ENCODE peak calls at places on chromosomes 12 and 14, in eight cellular contexts. Q is CD8-positive, alpha-beta memory T cell; M is Panc1; L is endothelial cell of umbilical vein; J is upper lobe of right lung; W is Karpas-422; H is fibroblast of lung; N is astrocyte. O is an unnamed sample. For H3K4me1 and H3K27me3, the result is how much of the 10 kb centered on the place peaks cover.

GRCh38 chr12:80187660-80188090 is 88.3 kb downstream of the OTOGL start:
- DNase-seq in Q (no peak), M (no peak), L (peak), J (no peak), W (no peak), H (peak), N (peak), O (no peak)

GRCh38 chr12:30134229-30134628 is 350.5 kb upstream of the TMTC1 start:
- DNase-seq in Q (no peak), M (peak), L (no peak), J (no peak), W (no peak), H (no peak), N (no peak), O (no peak)

GRCh38 chr12:19527876-19528275 is 88.6 kb downstream of the AEBP2 start:
- DNase-seq in Q (no peak), M (no peak), L (peak), J (no peak), W (no peak), H (no peak), N (no peak), O (no peak)

GRCh38 chr12:795305-795704 is 42.9 kb downstream of the WNK1 start:
- DNase-seq in Q (no peak), M (no peak), L (peak), J (no peak), W (no peak), H (no peak), N (no peak), O (no peak)

GRCh38 chr12:29329411-29329810 is 51.6 kb downstream of the ERGIC2 start:
- DNase-seq in Q (no peak), M (no peak), L (no peak), J (no peak), W (no peak), H (no peak), N (no peak), O (no peak)

GRCh38 chr12:50039151-50039835 is 14.0 kb upstream of the RACGAP1 start:
- DNase-seq in Q (peak), M (peak), L (peak), J (peak), W (peak), H (peak), N (peak), O (peak)

GRCh38 chr14:69539631-69540410 is 34.9 kb downstream of the CCDC177 start:
- DNase-seq in Q (no peak), M (no peak), L (no peak), J (peak), W (no peak), H (peak), N (peak), O (no peak)

GRCh38 chr12:107523760-107524558 is 161.6 kb upstream of the PWP1 start:
- DNase-seq in Q (no peak), M (no peak), L (no peak), J (no peak), W (no peak), H (no peak), N (no peak), O (no peak)

GRCh38 chr12:82357845-82358199 is 365 bp downstream of the CCDC59 start:
- DNase-seq in Q (no peak), M (no peak), L (no peak), J (no peak), W (no peak), H (peak), N (no peak), O (no peak)

GRCh38 chr14:94571950-94572349 is 9.3 kb upstream of the SERPINA5 start:
- DNase-seq in Q (no peak), M (no peak), L (peak), J (no peak), W (no peak), H (peak), N (peak), O (no peak)

GRCh38 chr14:75249251-75249957 is 29.2 kb upstream of the FOS start:
- DNase-seq in Q (peak), M (no peak), L (no peak), J (peak), W (peak), H (peak), N (peak), O (no peak)

GRCh38 chr14:35438910-35439713 is 34.6 kb upstream of the NFKBIA start:
- DNase-seq in Q (no peak), M (no peak), L (no peak), J (no peak), W (peak), H (no peak), N (no peak), O (no peak)

GRCh38 chr12:1760566-1761382 is 59.6 kb upstream of the LRTM2 start:
- DNase-seq in Q (no peak), M (no peak), L (peak), J (no peak), W (no peak), H (peak), N (peak), O (no peak)

GRCh38 chr14:103626150-103626850 is 2.7 kb upstream of the KLC1 start:
- DNase-seq in Q (no peak), M (no peak), L (no peak), J (no peak), W (peak), H (no peak), N (no peak), O (no peak)

GRCh38 chr14:104841730-104842129 is 23.3 kb upstream of the CEP170B start:
- DNase-seq in Q (no peak), M (no peak), L (no peak), J (no peak), W (no peak), H (no peak), N (no peak), O (no peak)

GRCh38 chr12:48420031-48420775 is 52.2 kb upstream of the ANP32D start:
- DNase-seq in Q (no peak), M (no peak), L (no peak), J (no peak), W (no peak), H (peak), N (peak), O (no peak)

GRCh38 chr12:15446798-15447197 is 124.5 kb downstream of the PTPRO start:
- DNase-seq in Q (no peak), M (peak), L (no peak), J (no peak), W (no peak), H (peak), N (peak), O (no peak)

GRCh38 chr14:64726585-64726890 is 22.3 kb downstream of the PLEKHG3 start:
- DNase-seq in Q (no peak), M (no peak), L (no peak), J (peak), W (peak), H (peak), N (peak), O (peak)

GRCh38 chr14:92637228-92637627 is 111.2 kb downstream of the LGMN start:
- DNase-seq in Q (peak), M (no peak), L (no peak), J (no peak), W (no peak), H (peak), N (no peak), O (no peak)

GRCh38 chr14:22297376-22297775 is 291.6 kb downstream of the DAD1 start:
- DNase-seq in Q (no peak), M (no peak), L (no peak), J (no peak), W (no peak), H (no peak), N (no peak), O (no peak)

GRCh38 chr12:76007640-76008039 is 23.9 kb downstream of the PHLDA1 start:
- DNase-seq in Q (no peak), M (no peak), L (no peak), J (no peak), W (no peak), H (no peak), N (no peak), O (no peak)

GRCh38 chr14:105013150-105013787 is 7.6 kb downstream of the CDCA4 start:
- DNase-seq in Q (peak), M (no peak), L (no peak), J (no peak), W (peak), H (no peak), N (no peak), O (no peak)

GRCh38 chr14:75990297-75990696 is 4.7 kb downstream of the IFT43 start:
- DNase-seq in Q (no peak), M (no peak), L (no peak), J (no peak), W (no peak), H (no peak), N (no peak), O (no peak)

GRCh38 chr14:71362920-71363584 is 455.8 kb downstream of the PCNX1 start:
- DNase-seq in Q (no peak), M (no peak), L (no peak), J (no peak), W (no peak), H (peak), N (peak), O (no peak)

GRCh38 chr12:91921555-91921954 is 224.1 kb downstream of the BTG1 start:
- DNase-seq in Q (no peak), M (no peak), L (no peak), J (no peak), W (no peak), H (no peak), N (no peak), O (no peak)

GRCh38 chr14:68898248-68899032 is 80.7 kb downstream of the ACTN1 start:
- DNase-seq in Q (no peak), M (no peak), L (no peak), J (no peak), W (no peak), H (no peak), N (no peak), O (peak)

GRCh38 chr12:50062733-50063452 is 5.5 kb downstream of the ASIC1 start:
- DNase-seq in Q (no peak), M (no peak), L (no peak), J (no peak), W (no peak), H (peak), N (peak), O (no peak)

GRCh38 chr12:124422570-124423523 is 128.0 kb downstream of the RFLNA start:
- DNase-seq in Q (no peak), M (no peak), L (peak), J (peak), W (no peak), H (peak), N (peak), O (peak)

GRCh38 chr12:26400627-26401026 is 205.3 kb downstream of the SSPN start:
- DNase-seq in Q (no peak), M (no peak), L (no peak), J (no peak), W (no peak), H (no peak), N (no peak), O (no peak)

GRCh38 chr14:51607677-51608076 is 44.0 kb upstream of the FRMD6 start:
- DNase-seq in Q (no peak), M (no peak), L (no peak), J (no peak), W (no peak), H (peak), N (no peak), O (no peak)

GRCh38 chr14:59118171-59118570 is 70.3 kb upstream of the DAAM1 start:
- DNase-seq in Q (no peak), M (no peak), L (no peak), J (no peak), W (no peak), H (no peak), N (no peak), O (no peak)

GRCh38 chr14:76354310-76354709 is 21.6 kb upstream of the ESRRB start:
- DNase-seq in Q (no peak), M (no peak), L (no peak), J (no peak), W (no peak), H (no peak), N (no peak), O (no peak)

GRCh38 chr14:100691395-100692025 is 35.2 kb upstream of the DLK1 start:
- DNase-seq in Q (no peak), M (no peak), L (no peak), J (no peak), W (no peak), H (no peak), N (no peak), O (no peak)

GRCh38 chr12:13001725-13002040 is 1.6 kb upstream of the HEBP1 start:
- DNase-seq in Q (no peak), M (no peak), L (no peak), J (no peak), W (no peak), H (no peak), N (no peak), O (peak)

GRCh38 chr12:13000935-13001724 is 1.1 kb upstream of the HEBP1 start:
- DNase-seq in Q (peak), M (no peak), L (peak), J (peak), W (peak), H (peak), N (peak), O (peak)

GRCh38 chr12:12999276-12999958 is 648 bp downstream of the HEBP1 start:
- DNase-seq in Q (no peak), M (no peak), L (no peak), J (no peak), W (no peak), H (peak), N (peak), O (no peak)

GRCh38 chr12:12999959-13000615 is at the start of gene HEBP1:
- DNase-seq in Q (peak), M (no peak), L (peak), J (peak), W (peak), H (peak), N (peak), O (peak)

DNA sequence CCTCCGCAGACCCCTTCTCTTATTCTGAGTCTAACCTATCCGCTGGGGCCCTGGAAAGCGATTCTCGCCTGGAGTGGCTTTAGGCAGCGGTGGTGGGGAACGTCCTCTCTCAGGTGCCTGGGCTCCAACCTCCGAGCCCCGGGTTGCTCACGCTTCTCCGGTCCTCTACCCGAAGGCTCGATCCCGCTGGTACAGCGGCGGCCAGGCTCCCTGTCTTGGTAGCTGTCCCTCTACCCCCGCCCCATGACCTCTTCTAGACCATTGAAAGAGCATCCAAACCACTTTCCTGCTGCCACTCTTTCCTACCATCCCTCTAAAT is 510 bp upstream of the HEBP1 start:
- DNase-seq in Q (no peak), M (no peak), L (no peak), J (peak), W (no peak), H (no peak), N (no peak), O (no peak)
- H3K27ac ChIP-seq in Q (peak), M (peak), L (peak), J (peak), W (no peak), H (peak), N (peak), O (peak)

DNA sequence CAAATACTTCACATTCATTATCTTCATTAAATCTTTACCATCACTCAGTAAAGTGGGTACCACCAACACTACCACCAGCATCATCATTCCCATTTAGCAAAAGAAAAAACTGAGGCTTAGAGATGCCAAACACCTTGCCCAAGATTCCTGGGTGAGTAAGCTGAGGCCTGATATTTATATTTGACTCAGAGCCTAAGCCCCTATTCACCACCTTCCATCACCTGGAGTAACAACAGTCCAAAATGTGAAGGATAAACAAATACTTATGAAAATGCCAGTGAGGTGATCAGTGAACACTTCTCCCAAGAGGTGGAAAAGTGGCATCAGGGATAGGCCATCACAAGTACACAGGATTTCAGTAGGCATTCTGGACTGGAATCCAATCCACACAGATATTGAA is 3.7 kb downstream of the SLC38A1 start:
- DNase-seq in Q (no peak), M (no peak), L (no peak), J (no peak), W (no peak), H (no peak), N (no peak), O (no peak)
- H3K4me1 ChIP-seq in Q (half or more), M (half or more), L (under half), J (under half), W (half or more), H (under half), N (under half), O (half or more)

GRCh38 chr12:114746297-114747074 is 62.5 kb upstream of the TBX3 start:
- DNase-seq in Q (no peak), M (no peak), L (no peak), J (no peak), W (no peak), H (no peak), N (no peak), O (no peak)

GRCh38 chr12:114751712-114752111 is 67.7 kb upstream of the TBX3 start:
- DNase-seq in Q (no peak), M (no peak), L (no peak), J (no peak), W (no peak), H (no peak), N (no peak), O (no peak)

GRCh38 chr12:114747156-114747555 is 63.2 kb upstream of the TBX3 start:
- DNase-seq in Q (no peak), M (no peak), L (no peak), J (no peak), W (no peak), H (no peak), N (no peak), O (no peak)

DNA sequence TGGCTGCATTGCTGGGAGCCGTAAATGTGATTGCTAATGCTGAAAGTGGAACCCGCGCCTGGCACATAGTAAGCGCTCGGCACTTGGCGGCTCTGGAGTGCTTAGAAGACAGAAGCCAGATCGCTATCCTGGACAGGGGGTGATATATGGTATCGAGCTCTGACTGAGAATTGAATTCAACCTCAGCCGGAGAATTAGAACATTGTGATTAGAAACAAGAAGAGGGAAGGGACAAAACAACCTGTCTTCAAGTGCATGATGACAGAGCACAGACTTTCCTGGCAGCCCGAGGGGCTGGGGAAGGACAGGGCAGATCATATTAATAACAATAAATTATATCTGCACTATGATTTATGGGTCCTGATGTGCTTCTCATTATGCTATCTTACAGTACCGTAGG is 66.9 kb upstream of the TBX3 start:
- DNase-seq in Q (no peak), M (no peak), L (no peak), J (no peak), W (no peak), H (no peak), N (no peak), O (no peak)
- H3K27me3 ChIP-seq in Q (under half), M (under half), L (under half), J (under half), W (under half), H (under half), N (under half), O (under half)

GRCh38 chr12:111451649-111452129 is 46.0 kb downstream of the SH2B3 start:
- DNase-seq in Q (no peak), M (peak), L (peak), J (no peak), W (peak), H (peak), N (no peak), O (peak)
- H3K27ac ChIP-seq in Q (no peak), M (no peak), L (no peak), J (no peak), W (no peak), H (no peak), N (no peak), O (no peak)